ENCODE peak calls at places on chromosomes 12 and 14, in eight cellular contexts. One of them, this sample, is unnamed.

GRCh38 chr14:96136361-96136760 is 68.3 kb upstream of the BDKRB2 start:
- DNase-seq in T follicular helper cell: no peak
- DNase-seq in GM12892: no peak
- DNase-seq in progenitor cell of endocrine pancreas: no peak
- DNase-seq in RWPE2: no peak
- DNase-seq in AG04450: no peak
- DNase-seq in effector memory CD8-positive, alpha-beta T cell: no peak
- DNase-seq in cardiac fibroblast: peak; percentile 78
- DNase-seq in this sample: no peak

GRCh38 chr14:54769955-54770863 is 132.4 kb downstream of the GCH1 start:
- DNase-seq in T follicular helper cell: no peak
- DNase-seq in GM12892: no peak
- DNase-seq in progenitor cell of endocrine pancreas: no peak
- DNase-seq in RWPE2: no peak
- DNase-seq in AG04450: no peak
- DNase-seq in effector memory CD8-positive, alpha-beta T cell: no peak
- DNase-seq in cardiac fibroblast: no peak
- DNase-seq in this sample: no peak

GRCh38 chr14:98189077-98189476 is 1082.9 kb downstream of the BCL11B start:
- DNase-seq in T follicular helper cell: no peak
- DNase-seq in GM12892: no peak
- DNase-seq in progenitor cell of endocrine pancreas: no peak
- DNase-seq in RWPE2: no peak
- DNase-seq in AG04450: no peak
- DNase-seq in effector memory CD8-positive, alpha-beta T cell: no peak
- DNase-seq in cardiac fibroblast: no peak
- DNase-seq in this sample: no peak

GRCh38 chr14:42736408-42736807 is 1129.7 kb downstream of the LRFN5 start:
- DNase-seq in T follicular helper cell: no peak
- DNase-seq in GM12892: no peak
- DNase-seq in progenitor cell of endocrine pancreas: no peak
- DNase-seq in RWPE2: no peak
- DNase-seq in AG04450: no peak
- DNase-seq in effector memory CD8-positive, alpha-beta T cell: no peak
- DNase-seq in cardiac fibroblast: no peak
- DNase-seq in this sample: no peak

GRCh38 chr12:66035289-66035961 is 95.1 kb downstream of the LLPH start:
- DNase-seq in T follicular helper cell: no peak
- DNase-seq in GM12892: no peak
- DNase-seq in progenitor cell of endocrine pancreas: no peak
- DNase-seq in RWPE2: no peak
- DNase-seq in AG04450: no peak
- DNase-seq in effector memory CD8-positive, alpha-beta T cell: no peak
- DNase-seq in cardiac fibroblast: peak; percentile 66
- DNase-seq in this sample: no peak

GRCh38 chr14:96624661-96625435 is 122.7 kb downstream of the PAPOLA start:
- DNase-seq in T follicular helper cell: no peak
- DNase-seq in GM12892: no peak
- DNase-seq in progenitor cell of endocrine pancreas: no peak
- DNase-seq in RWPE2: peak; percentile 56
- DNase-seq in AG04450: no peak
- DNase-seq in effector memory CD8-positive, alpha-beta T cell: no peak
- DNase-seq in cardiac fibroblast: no peak
- DNase-seq in this sample: no peak

GRCh38 chr12:117188961-117189724 is 1.1 kb downstream of the FBXO21 start:
- DNase-seq in T follicular helper cell: no peak
- DNase-seq in GM12892: no peak
- DNase-seq in progenitor cell of endocrine pancreas: no peak
- DNase-seq in RWPE2: no peak
- DNase-seq in AG04450: peak; percentile 20
- DNase-seq in effector memory CD8-positive, alpha-beta T cell: no peak
- DNase-seq in cardiac fibroblast: peak; percentile 62
- DNase-seq in this sample: no peak

GRCh38 chr14:105436891-105437722 is 17.5 kb downstream of the MTA1 start:
- DNase-seq in T follicular helper cell: no peak
- DNase-seq in GM12892: no peak
- DNase-seq in progenitor cell of endocrine pancreas: no peak
- DNase-seq in RWPE2: peak; percentile 66
- DNase-seq in AG04450: no peak
- DNase-seq in effector memory CD8-positive, alpha-beta T cell: no peak
- DNase-seq in cardiac fibroblast: no peak
- DNase-seq in this sample: no peak

GRCh38 chr14:20440882-20441281 is 4.9 kb upstream of the KLHL33 start:
- DNase-seq in T follicular helper cell: no peak
- DNase-seq in GM12892: no peak
- DNase-seq in progenitor cell of endocrine pancreas: no peak
- DNase-seq in RWPE2: no peak
- DNase-seq in AG04450: no peak
- DNase-seq in effector memory CD8-positive, alpha-beta T cell: no peak
- DNase-seq in cardiac fibroblast: no peak
- DNase-seq in this sample: no peak

GRCh38 chr14:30214014-30214413 is 286.4 kb upstream of the PRKD1 start:
- DNase-seq in T follicular helper cell: no peak
- DNase-seq in GM12892: no peak
- DNase-seq in progenitor cell of endocrine pancreas: no peak
- DNase-seq in RWPE2: no peak
- DNase-seq in AG04450: no peak
- DNase-seq in effector memory CD8-positive, alpha-beta T cell: no peak
- DNase-seq in cardiac fibroblast: peak; percentile 39
- DNase-seq in this sample: no peak

GRCh38 chr12:241266-241665 is 21.4 kb downstream of the SLC6A13 start:
- DNase-seq in T follicular helper cell: no peak
- DNase-seq in GM12892: no peak
- DNase-seq in progenitor cell of endocrine pancreas: no peak
- DNase-seq in RWPE2: no peak
- DNase-seq in AG04450: no peak
- DNase-seq in effector memory CD8-positive, alpha-beta T cell: no peak
- DNase-seq in cardiac fibroblast: no peak
- DNase-seq in this sample: no peak

This sample was measured in T47D.